ENCODE peak calls at places on chromosome 1, in five cellular contexts. Z is HL-60, Y is MCF 10A, U is tibial artery, N is RWPE1. E is an unnamed sample.
A peak's percentile ranks its signal among the peaks of the same experiment; 100 is the strongest.

GRCh38 chr1:159598196-159598595 is 10.6 kb downstream of the APCS start:
- DNase-seq in Z (no peak), N (peak; percentile 77), Y (peak; percentile 91), U (no peak), E (no peak)

GRCh38 chr1:100943533-100943932 is 47.6 kb downstream of the SLC30A7 start:
- DNase-seq in N (no peak), Z (no peak), U (no peak), Y (no peak), E (no peak)

GRCh38 chr1:203691454-203691853 is 64.8 kb downstream of the ATP2B4 start:
- DNase-seq in N (no peak), U (no peak), Z (no peak), Y (no peak), E (no peak)

GRCh38 chr1:27350673-27351540 is 9.1 kb downstream of the SYTL1 start:
- DNase-seq in Z (no peak), U (no peak), N (no peak), Y (no peak), E (no peak)

GRCh38 chr1:183048087-183049085 is 25.2 kb downstream of the LAMC1 start:
- DNase-seq in U (no peak), Z (no peak), N (no peak), Y (no peak), E (no peak)

GRCh38 chr1:228740543-228740942 is 5.3 kb downstream of the RHOU start:
- DNase-seq in Y (no peak), Z (no peak), U (no peak), N (no peak), E (no peak)

GRCh38 chr1:21518774-21519455 is 9.7 kb downstream of the ALPL start:
- DNase-seq in Z (no peak), N (no peak), U (no peak), Y (no peak), E (no peak)

GRCh38 chr1:240652554-240652953 is 40.6 kb upstream of the GREM2 start:
- DNase-seq in Y (no peak), N (no peak), Z (no peak), U (no peak), E (no peak)

GRCh38 chr1:226632169-226632884 is 83.8 kb downstream of the STUM start:
- DNase-seq in U (peak; percentile 21), N (no peak), Y (no peak), Z (no peak), E (no peak)

GRCh38 chr1:217311766-217312165 is 319.1 kb downstream of the GPATCH2 start:
- DNase-seq in Y (peak; percentile 44), N (no peak), U (no peak), Z (no peak), E (no peak)

GRCh38 chr1:38858833-38859560 is 575 bp downstream of the RRAGC start:
- DNase-seq in N (peak; percentile 72), Y (peak; percentile 86), U (peak; percentile 59), Z (no peak), E (peak; percentile 70)

GRCh38 chr1:39398278-39399010 is 93.0 kb upstream of the BMP8A start:
- DNase-seq in Z (peak; percentile 58), U (peak; percentile 80), Y (peak; percentile 92), N (peak; percentile 96), E (peak; percentile 88)

GRCh38 chr1:51910182-51910581 is 31.7 kb upstream of the NRDC start:
- DNase-seq in Y (no peak), U (no peak), Z (no peak), N (no peak), E (no peak)

GRCh38 chr1:20399606-20400180 is 86.3 kb downstream of the CAMK2N1 start:
- DNase-seq in Y (peak; percentile 42), U (no peak), N (no peak), Z (no peak), E (no peak)

GRCh38 chr1:16372535-16373340 is 5.7 kb downstream of the SZRD1 start:
- DNase-seq in U (no peak), Z (no peak), N (no peak), Y (no peak), E (no peak)

GRCh38 chr1:241325441-241325840 is 31.6 kb downstream of the RGS7 start:
- DNase-seq in Y (no peak), N (no peak), U (no peak), Z (no peak), E (no peak)

GRCh38 chr1:28822779-28823178 is 10.8 kb downstream of the OPRD1 start:
- DNase-seq in Z (no peak), U (no peak), Y (no peak), N (no peak), E (no peak)

GRCh38 chr1:45840704-45841103 is 37.3 kb downstream of the MAST2 start:
- DNase-seq in Y (no peak), U (no peak), N (no peak), Z (no peak), E (no peak)

GRCh38 chr1:159938905-159939587 is 6.4 kb downstream of the IGSF9 start:
- DNase-seq in N (no peak), Z (no peak), Y (no peak), U (no peak), E (no peak)

GRCh38 chr1:215682232-215682631 is 115.1 kb downstream of the KCTD3 start:
- DNase-seq in N (peak; percentile 23), Z (no peak), U (no peak), Y (peak; percentile 33), E (no peak)

GRCh38 chr1:1442069-1442770 is 6.7 kb downstream of the VWA1 start:
- DNase-seq in U (no peak), N (no peak), Z (no peak), Y (no peak), E (no peak)

GRCh38 chr1:167456926-167457325 is 61.4 kb downstream of the CD247 start:
- DNase-seq in N (no peak), Y (no peak), U (no peak), Z (no peak), E (no peak)

GRCh38 chr1:71638081-71638766 is 557.4 kb upstream of the ZRANB2 start:
- DNase-seq in N (no peak), Z (no peak), Y (no peak), U (no peak), E (no peak)

GRCh38 chr1:62573675-62574074 is 23.6 kb upstream of the ANGPTL3 start:
- DNase-seq in U (no peak), N (no peak), Y (no peak), Z (no peak), E (no peak)

GRCh38 chr1:89632213-89633102 is 462 bp upstream of the LRRC8C start:
- DNase-seq in U (peak; percentile 66), N (peak; percentile 69), Y (peak; percentile 59), Z (peak; percentile 37), E (peak; percentile 83)

GRCh38 chr1:53246261-53247134 is 8.2 kb upstream of the MAGOH start:
- DNase-seq in U (no peak), Y (no peak), Z (no peak), N (no peak), E (no peak)

GRCh38 chr1:22747735-22748073 is 37.1 kb downstream of the EPHB2 start:
- DNase-seq in U (no peak), Y (no peak), N (no peak), Z (no peak), E (no peak)

GRCh38 chr1:22751124-22751531 is 40.5 kb downstream of the EPHB2 start:
- DNase-seq in U (no peak), N (peak; percentile 22), Z (no peak), Y (peak; percentile 50), E (no peak)

GRCh38 chr1:22750671-22751016 is 40.0 kb downstream of the EPHB2 start:
- DNase-seq in U (no peak), N (peak; percentile 71), Z (no peak), Y (peak; percentile 63), E (no peak)

GRCh38 chr1:22749919-22750670 is 39.5 kb downstream of the EPHB2 start:
- DNase-seq in Z (peak; percentile 8), N (peak; percentile 73), U (peak; percentile 73), Y (peak; percentile 80), E (peak; percentile 76)

GRCh38 chr1:22749503-22749902 is 38.9 kb downstream of the EPHB2 start:
- DNase-seq in Z (no peak), Y (no peak), N (no peak), U (no peak), E (no peak)
- TF ChIP-seq CTCF in Z (no peak), Y (no peak), N (no peak), U (no peak), E (no peak)

DNA sequence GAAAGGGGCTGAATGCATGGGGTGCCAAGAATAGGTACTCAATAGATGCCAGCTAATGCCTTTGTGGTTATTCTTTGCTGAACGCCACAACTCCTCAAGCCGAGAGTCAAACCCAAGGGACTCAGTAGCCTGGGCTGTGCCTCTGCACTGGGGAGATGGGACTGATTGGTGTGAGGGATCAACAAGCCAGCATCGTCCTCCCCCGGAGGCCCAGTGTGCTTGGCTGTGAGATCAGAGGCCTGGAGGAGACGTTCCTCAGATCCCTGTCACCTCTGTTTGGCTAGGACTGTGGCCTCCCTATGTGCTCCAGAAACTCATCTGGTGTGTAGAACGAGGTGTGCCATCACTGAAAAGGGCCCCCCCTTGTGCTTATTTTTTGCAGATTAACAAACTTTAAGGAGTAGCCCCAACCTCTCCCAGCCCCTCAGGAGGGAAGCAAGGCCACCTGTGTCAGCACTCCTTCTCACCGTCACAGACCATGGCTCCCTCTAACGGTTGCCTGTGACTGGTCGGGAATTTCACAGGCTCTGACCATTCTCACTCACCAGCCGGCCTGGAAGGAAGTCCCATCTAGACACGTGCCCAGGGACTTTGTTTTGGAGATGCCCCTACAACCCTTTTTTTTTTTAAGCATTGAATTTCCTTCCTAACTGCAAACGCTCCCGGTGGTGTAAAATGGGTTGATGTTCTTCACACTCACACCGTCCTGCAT is 194.0 kb upstream of the VAMP3 start:
- DNase-seq in U (no peak), N (peak; percentile 39), Y (no peak), Z (no peak), E (no peak)
- TF ChIP-seq CTCF in U (peak; percentile 5), N (no peak), Y (no peak), Z (no peak), E (no peak)

GRCh38 chr1:169106095-169106920 is at the start of gene ATP1B1:
- DNase-seq in Z (peak; percentile 41), U (peak; percentile 75), N (peak; percentile 93), Y (peak; percentile 92), E (peak; percentile 86)
- TF ChIP-seq CTCF in Z (no peak), U (peak; percentile 50), N (no peak), Y (peak; percentile 60), E (peak; percentile 81)

DNA sequence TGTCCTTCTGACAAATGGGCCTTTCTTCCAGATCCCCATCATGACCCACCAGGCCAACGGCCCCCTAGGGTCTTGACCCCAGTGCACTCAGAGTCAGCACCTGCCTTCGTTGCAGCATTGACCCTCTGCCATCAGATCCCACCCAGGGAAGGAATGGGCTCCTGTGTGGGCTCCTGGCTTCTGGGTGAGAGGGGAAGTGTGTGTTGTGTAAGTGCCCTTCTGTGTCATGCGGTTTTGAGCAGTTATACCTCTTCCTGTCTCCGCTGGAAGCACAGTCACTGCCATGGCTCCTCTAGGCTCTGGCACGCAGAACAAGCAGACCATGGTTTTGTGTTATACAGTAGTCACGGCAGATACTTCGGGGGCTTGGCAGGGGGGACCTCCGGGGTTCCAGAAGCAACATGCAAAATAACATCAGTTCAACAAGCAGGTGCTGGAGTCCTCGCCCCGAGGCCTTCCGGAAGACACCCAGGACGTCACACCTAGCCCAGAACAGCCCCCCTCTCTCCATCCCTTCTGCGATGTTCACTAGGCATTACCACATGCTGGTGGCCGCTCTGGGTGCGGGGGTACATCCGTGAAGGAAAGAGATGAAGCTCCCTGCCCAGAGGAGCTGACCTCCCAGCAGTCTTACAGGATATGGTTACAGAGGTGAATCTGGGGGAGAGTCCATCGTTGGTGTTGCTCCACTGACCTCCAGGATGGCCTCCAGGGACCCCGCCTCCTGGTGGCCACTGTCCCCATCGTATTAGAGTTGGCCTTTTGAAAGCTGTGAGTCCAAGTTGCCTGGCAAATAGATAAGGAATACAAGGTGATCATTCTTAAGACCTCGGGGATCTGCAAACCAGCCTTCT is 17.4 kb upstream of the KCNAB2 start:
- DNase-seq in Z (peak; percentile 80), N (no peak), Y (peak; percentile 71), U (peak; percentile 43), E (peak; percentile 65)
- TF ChIP-seq CTCF in Z (no peak), N (no peak), Y (no peak), U (no peak), E (no peak)